ENCODE peak calls at places on chromosomes 16 and 17, in five cellular contexts. J is cardiac fibroblast; P is foreskin fibroblast; M is CD4-positive, alpha-beta T cell; D is glutamatergic neuron. X is an unnamed sample.

GRCh38 chr16:22296225-22297113 is 740 bp upstream of the POLR3E start:
- DNase-seq in J (no peak), D (no peak), P (no peak), M (no peak), X (no peak)

GRCh38 chr17:61560071-61560470 is 30.9 kb downstream of the NACA2 start:
- DNase-seq in J (no peak), D (no peak), M (no peak), P (no peak), X (no peak)

GRCh38 chr16:69465083-69465721 is 40.8 kb downstream of the CYB5B start:
- DNase-seq in M (peak), D (no peak), J (peak), P (peak), X (no peak)

GRCh38 chr17:48558057-48558456 is 13.1 kb upstream of the HOXB2 start:
- DNase-seq in J (no peak), D (no peak), P (no peak), M (no peak), X (no peak)

GRCh38 chr17:44672479-44673093 is 16.3 kb downstream of the MEIOC start:
- DNase-seq in D (no peak), P (no peak), M (no peak), J (peak), X (no peak)

GRCh38 chr17:32725697-32726096 is 151.2 kb downstream of the MYO1D start:
- DNase-seq in P (no peak), M (no peak), D (no peak), J (no peak), X (no peak)

GRCh38 chr17:8332128-8332527 is 7.5 kb upstream of the ODF4 start:
- DNase-seq in P (no peak), M (no peak), D (no peak), J (no peak), X (no peak)

GRCh38 chr16:79677799-79678525 is 77.4 kb upstream of the MAF start:
- DNase-seq in P (no peak), D (no peak), M (no peak), J (no peak), X (no peak)

GRCh38 chr16:19138601-19139000 is 24.8 kb downstream of the ITPRIPL2 start:
- DNase-seq in M (no peak), J (peak), P (peak), D (no peak), X (no peak)

GRCh38 chr16:3059723-3060242 is 5.7 kb upstream of the IL32 start:
- DNase-seq in D (no peak), J (no peak), P (no peak), M (no peak), X (no peak)

GRCh38 chr16:3056336-3057180 is 8.9 kb upstream of the IL32 start:
- DNase-seq in D (no peak), J (no peak), P (no peak), M (no peak), X (no peak)

GRCh38 chr16:3059041-3059722 is 6.3 kb upstream of the IL32 start:
- DNase-seq in J (peak), D (peak), P (peak), M (peak), X (peak)

GRCh38 chr16:3057181-3058166 is 8.0 kb upstream of the IL32 start:
- DNase-seq in D (no peak), J (no peak), M (no peak), P (no peak), X (no peak)

DNA sequence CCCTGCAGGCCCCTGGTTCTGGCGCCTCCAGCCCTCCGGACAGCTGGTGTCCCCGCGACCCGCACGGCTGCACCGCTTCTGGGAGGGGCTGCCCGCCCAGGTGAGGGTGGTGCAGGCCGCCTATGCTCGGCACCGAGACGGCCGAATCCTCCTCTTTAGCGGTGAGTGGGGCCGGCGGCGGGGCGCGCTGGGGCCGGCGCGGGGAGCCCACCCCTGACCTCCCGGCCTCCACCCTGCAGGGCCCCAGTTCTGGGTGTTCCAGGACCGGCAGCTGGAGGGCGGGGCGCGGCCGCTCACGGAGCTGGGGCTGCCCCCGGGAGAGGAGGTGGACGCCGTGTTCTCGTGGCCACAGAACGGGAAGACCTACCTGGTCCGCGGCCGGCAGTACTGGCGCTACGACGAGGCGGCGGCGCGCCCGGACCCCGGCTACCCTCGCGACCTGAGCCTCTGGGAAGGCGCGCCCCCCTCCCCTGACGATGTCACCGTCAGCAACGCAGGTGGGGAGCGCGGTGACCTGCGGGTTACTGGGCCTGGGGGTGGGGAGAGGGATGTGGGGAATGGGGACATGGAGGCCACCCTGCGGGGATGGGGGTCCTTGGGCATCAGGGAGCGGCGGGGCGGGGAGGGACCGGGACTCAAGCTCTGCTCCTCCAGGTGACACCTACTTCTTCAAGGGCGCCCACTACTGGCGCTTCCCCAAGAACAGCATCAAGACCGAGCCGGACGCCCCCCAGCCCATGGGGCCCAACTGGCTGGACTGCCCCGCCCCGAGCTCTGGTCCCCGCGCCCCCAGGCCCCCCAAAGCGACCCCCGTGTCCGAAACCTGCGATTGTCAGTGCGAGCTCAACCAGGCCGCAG is 7.0 kb upstream of the IL32 start:
- DNase-seq in M (no peak), P (no peak), J (peak), D (peak), X (no peak)
- TF ChIP-seq CTCF in M (no peak), P (no peak), J (no peak), D (no peak), X (no peak)

GRCh38 chr16:1782408-1783247 is at the start of the genes NUBP2 and SPSB3:
- DNase-seq in P (peak), D (peak), M (peak), J (peak), X (peak)

GRCh38 chr16:1781254-1781653 is 1.1 kb downstream of the SPSB3 start:
- DNase-seq in J (no peak), P (no peak), M (no peak), D (peak), X (no peak)

GRCh38 chr16:1779741-1780676 is 2.4 kb downstream of the SPSB3 start:
- DNase-seq in D (peak), M (no peak), J (no peak), P (no peak), X (no peak)

GRCh38 chr16:1780677-1781072 is 1.7 kb downstream of the SPSB3 start:
- DNase-seq in D (no peak), M (no peak), P (no peak), J (no peak), X (no peak)

GRCh38 chr16:1781758-1782407 is 488 bp downstream of the SPSB3 start:
- DNase-seq in P (no peak), M (no peak), D (peak), J (no peak), X (no peak)
- TF ChIP-seq CTCF in P (peak), M (no peak), D (no peak), J (peak), X (peak)

GRCh38 chr17:63658366-63658765 is 36.1 kb downstream of the MAP3K3 start:
- DNase-seq in M (no peak), J (peak), P (no peak), D (no peak), X (no peak)
- TF ChIP-seq CTCF in M (no peak), J (no peak), P (no peak), D (no peak), X (no peak)

GRCh38 chr16:52494621-52495020 is 52.3 kb downstream of the TOX3 start:
- DNase-seq in D (no peak), J (no peak), P (no peak), M (no peak), X (no peak)
- TF ChIP-seq CTCF in D (no peak), J (no peak), P (no peak), M (no peak), X (no peak)

DNA sequence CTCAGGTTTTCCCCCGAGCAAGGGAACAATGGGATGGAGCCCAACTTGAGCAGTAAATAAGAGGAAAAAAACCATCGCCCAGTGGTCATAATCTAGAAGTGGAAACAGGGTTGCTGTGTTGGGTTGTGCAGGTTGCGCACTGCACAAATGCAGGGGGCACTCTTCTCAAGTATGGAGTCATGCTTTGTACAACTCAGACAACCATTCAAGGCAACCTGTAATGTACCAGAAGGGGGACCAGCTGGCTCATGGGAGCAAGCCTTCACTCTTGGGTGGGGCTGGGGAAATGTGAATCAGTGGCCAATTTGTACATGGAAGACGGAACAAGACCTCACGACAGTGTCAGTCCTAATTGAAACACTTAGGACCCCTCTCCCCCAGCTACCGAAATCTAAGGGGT is 23.9 kb upstream of the LITAF start:
- DNase-seq in P (no peak), D (no peak), M (no peak), J (no peak), X (no peak)
- TF ChIP-seq CTCF in P (no peak), D (no peak), M (no peak), J (no peak), X (no peak)

DNA sequence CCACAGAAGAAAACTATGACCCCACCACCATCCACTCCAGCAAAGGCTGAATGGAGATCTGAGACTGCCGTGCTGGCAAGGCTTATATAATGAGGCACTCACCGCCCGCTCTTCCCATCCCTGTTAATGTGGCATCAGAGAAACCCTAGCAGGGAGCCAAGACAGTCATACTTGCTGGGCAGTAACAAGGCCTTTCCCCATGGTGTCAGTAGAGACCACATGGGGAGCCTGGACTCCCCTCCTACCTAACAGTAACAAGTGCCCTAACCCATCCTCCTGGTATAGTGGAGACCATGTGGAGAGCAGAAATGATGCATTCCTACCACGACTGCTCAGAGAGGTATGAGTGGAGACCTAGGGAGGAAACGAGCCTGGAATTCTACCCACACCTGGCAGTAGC is 235.2 kb downstream of the C16orf78 start:
- DNase-seq in P (peak), M (no peak), D (no peak), J (peak), X (no peak)
- TF ChIP-seq CTCF in P (peak), M (no peak), D (no peak), J (peak), X (peak)

DNA sequence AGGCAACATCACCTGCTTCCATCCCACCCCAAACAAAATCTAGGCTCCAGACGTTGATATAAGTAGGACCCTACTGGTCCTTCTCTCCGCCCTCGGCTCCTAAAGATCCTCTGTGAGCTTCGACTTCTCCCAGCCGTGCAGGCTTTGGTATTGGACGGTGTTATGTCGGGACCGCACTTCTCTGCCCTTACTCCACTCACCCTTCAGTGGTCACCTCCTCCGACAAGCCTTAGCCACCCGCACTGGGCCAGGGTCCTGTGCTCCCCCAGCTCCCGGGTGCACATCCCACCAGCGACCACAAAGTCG is 1.6 kb downstream of the PSMB10 start:
- DNase-seq in M (no peak), J (no peak), P (no peak), D (no peak), X (no peak)
- TF ChIP-seq CTCF in M (no peak), J (no peak), P (no peak), D (no peak), X (no peak)

GRCh38 chr16:87780385-87780989 is 14.7 kb upstream of the KLHDC4 start:
- DNase-seq in P (no peak), J (peak), M (no peak), D (no peak), X (no peak)
- TF ChIP-seq CTCF in P (no peak), J (no peak), M (no peak), D (no peak), X (no peak)

X was measured in neural crest cell.